ENCODE peak calls at places on chromosomes 7 and 10, in five cellular contexts. One of them, this sample, is unnamed.
A peak's percentile ranks its signal among the peaks of the same experiment; 100 is the strongest.

GRCh38 chr10:77023396-77023795 is 614.2 kb downstream of the KCNMA1 start:
- DNase-seq in esophagus squamous epithelium: no peak
- DNase-seq in transverse colon: no peak
- DNase-seq in AG10803: no peak
- DNase-seq in Panc1: no peak
- DNase-seq in this sample: no peak

GRCh38 chr7:98930464-98930863 is 52.1 kb downstream of the TRRAP start:
- DNase-seq in Panc1: no peak
- DNase-seq in AG10803: no peak
- DNase-seq in esophagus squamous epithelium: no peak
- DNase-seq in transverse colon: peak; percentile 33
- DNase-seq in this sample: no peak

GRCh38 chr10:96641396-96641795 is 54.6 kb upstream of the TM9SF3 start:
- DNase-seq in esophagus squamous epithelium: no peak
- DNase-seq in AG10803: no peak
- DNase-seq in Panc1: no peak
- DNase-seq in transverse colon: no peak
- DNase-seq in this sample: no peak

GRCh38 chr10:103758294-103758681 is 97.1 kb downstream of the SH3PXD2A start:
- DNase-seq in AG10803: peak; percentile 48
- DNase-seq in Panc1: peak; percentile 95
- DNase-seq in esophagus squamous epithelium: no peak
- DNase-seq in transverse colon: no peak
- DNase-seq in this sample: peak; percentile 53

GRCh38 chr10:36676321-36677169 is 448.9 kb upstream of the ANKRD30A start:
- DNase-seq in AG10803: peak; percentile 78
- DNase-seq in esophagus squamous epithelium: no peak
- DNase-seq in transverse colon: no peak
- DNase-seq in Panc1: no peak
- DNase-seq in this sample: peak; percentile 36

GRCh38 chr7:74475987-74476350 is 22.3 kb downstream of the GTF2IRD1 start:
- DNase-seq in transverse colon: no peak
- DNase-seq in esophagus squamous epithelium: no peak
- DNase-seq in Panc1: no peak
- DNase-seq in AG10803: no peak
- DNase-seq in this sample: no peak

GRCh38 chr10:95536017-95536416 is 25.2 kb downstream of the SORBS1 start:
- DNase-seq in transverse colon: peak; percentile 28
- DNase-seq in Panc1: no peak
- DNase-seq in AG10803: no peak
- DNase-seq in esophagus squamous epithelium: no peak
- DNase-seq in this sample: no peak

GRCh38 chr10:97827778-97828291 is 21.8 kb upstream of the GOLGA7B start:
- DNase-seq in Panc1: no peak
- DNase-seq in AG10803: peak; percentile 42
- DNase-seq in transverse colon: no peak
- DNase-seq in esophagus squamous epithelium: no peak
- DNase-seq in this sample: peak; percentile 59

GRCh38 chr7:10022957-10023356 is 950.7 kb upstream of the PHF14 start:
- DNase-seq in esophagus squamous epithelium: no peak
- DNase-seq in Panc1: no peak
- DNase-seq in transverse colon: no peak
- DNase-seq in AG10803: no peak
- DNase-seq in this sample: no peak

GRCh38 chr7:78769551-78770101 is 683.8 kb downstream of the MAGI2 start:
- DNase-seq in AG10803: no peak
- DNase-seq in Panc1: no peak
- DNase-seq in transverse colon: no peak
- DNase-seq in esophagus squamous epithelium: no peak
- DNase-seq in this sample: peak; percentile 47

GRCh38 chr10:118220346-118220745 is 121.8 kb downstream of the FAM204A start:
- DNase-seq in esophagus squamous epithelium: no peak
- DNase-seq in AG10803: peak; percentile 55
- DNase-seq in Panc1: no peak
- DNase-seq in transverse colon: no peak
- DNase-seq in this sample: no peak

GRCh38 chr7:140016540-140016939 is 46.2 kb downstream of the PARP12 start:
- DNase-seq in Panc1: no peak
- DNase-seq in AG10803: no peak
- DNase-seq in esophagus squamous epithelium: no peak
- DNase-seq in transverse colon: no peak
- DNase-seq in this sample: no peak

GRCh38 chr7:150356265-150356897 is 12.2 kb upstream of the REPIN1 start:
- DNase-seq in Panc1: no peak
- DNase-seq in transverse colon: no peak
- DNase-seq in esophagus squamous epithelium: no peak
- DNase-seq in AG10803: peak; percentile 25
- DNase-seq in this sample: no peak

GRCh38 chr7:147193476-147193875 is 1076.9 kb downstream of the CNTNAP2 start:
- DNase-seq in transverse colon: no peak
- DNase-seq in AG10803: no peak
- DNase-seq in esophagus squamous epithelium: no peak
- DNase-seq in Panc1: no peak
- DNase-seq in this sample: no peak

GRCh38 chr7:158239290-158239981 is 348.2 kb downstream of the PTPRN2 start:
- DNase-seq in Panc1: no peak
- DNase-seq in esophagus squamous epithelium: no peak
- DNase-seq in AG10803: no peak
- DNase-seq in transverse colon: peak; percentile 90
- DNase-seq in this sample: no peak

GRCh38 chr10:31051703-31052102 is 20.0 kb upstream of the ZNF438 start:
- DNase-seq in Panc1: no peak
- DNase-seq in transverse colon: no peak
- DNase-seq in esophagus squamous epithelium: no peak
- DNase-seq in AG10803: no peak
- DNase-seq in this sample: no peak

GRCh38 chr7:45643630-45644029 is 69.5 kb downstream of the ADCY1 start:
- DNase-seq in AG10803: no peak
- DNase-seq in transverse colon: no peak
- DNase-seq in Panc1: no peak
- DNase-seq in esophagus squamous epithelium: no peak
- DNase-seq in this sample: no peak

GRCh38 chr10:15744217-15744865 is 24.6 kb upstream of the ITGA8 start:
- DNase-seq in Panc1: peak; percentile 13
- DNase-seq in transverse colon: peak; percentile 48
- DNase-seq in esophagus squamous epithelium: no peak
- DNase-seq in AG10803: peak; percentile 46
- DNase-seq in this sample: peak; percentile 74

GRCh38 chr10:90986136-90986760 is 65.4 kb upstream of the ANKRD1 start:
- DNase-seq in esophagus squamous epithelium: no peak
- DNase-seq in transverse colon: no peak
- DNase-seq in Panc1: no peak
- DNase-seq in AG10803: no peak
- DNase-seq in this sample: no peak

GRCh38 chr7:65953890-65954289 is 28.1 kb downstream of the GUSB start:
- DNase-seq in Panc1: no peak
- DNase-seq in esophagus squamous epithelium: no peak
- DNase-seq in AG10803: no peak
- DNase-seq in transverse colon: no peak
- DNase-seq in this sample: no peak

DNA sequence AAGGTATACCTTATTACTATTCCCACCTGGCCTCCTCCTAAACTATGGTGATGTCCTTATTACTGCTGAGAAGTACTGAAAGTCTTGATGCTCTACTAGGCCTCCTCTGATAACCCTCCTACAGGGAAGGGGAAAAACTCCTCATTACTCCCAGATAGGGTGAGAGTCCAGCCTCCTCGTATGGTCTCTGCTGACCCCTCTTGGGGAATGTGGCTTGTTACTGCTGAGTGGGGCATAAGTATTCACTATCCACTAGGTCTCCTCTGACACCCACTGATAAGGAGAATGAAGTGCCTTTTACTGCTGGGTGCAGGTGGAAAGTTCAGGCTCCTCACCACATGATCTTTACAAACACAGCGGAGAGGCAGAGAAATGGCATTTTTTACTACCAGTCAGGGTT is 222.9 kb downstream of the CHRM2 start:
- DNase-seq in Panc1: no peak
- DNase-seq in transverse colon: no peak
- DNase-seq in AG10803: no peak
- DNase-seq in esophagus squamous epithelium: no peak
- DNase-seq in this sample: peak; percentile 19
- TF ChIP-seq CTCF in Panc1: peak; percentile 10
- TF ChIP-seq CTCF in transverse colon: no peak
- TF ChIP-seq CTCF in AG10803: peak; percentile 26
- TF ChIP-seq CTCF in esophagus squamous epithelium: no peak
- TF ChIP-seq CTCF in this sample: no peak

GRCh38 chr10:74000892-74001669 is 3.2 kb downstream of the VCL start:
- DNase-seq in AG10803: no peak
- DNase-seq in Panc1: no peak
- DNase-seq in transverse colon: no peak
- DNase-seq in esophagus squamous epithelium: no peak
- DNase-seq in this sample: no peak
- H3K4me3 ChIP-seq in AG10803: peak overlapping the region; percentile 98
- H3K4me3 ChIP-seq in Panc1: peak overlapping the region; percentile 95
- H3K4me3 ChIP-seq in transverse colon: no peak overlapping the region
- H3K4me3 ChIP-seq in esophagus squamous epithelium: peak overlapping the region; percentile 19
- H3K4me3 ChIP-seq in this sample: peak overlapping the region; percentile 99

GRCh38 chr7:128841961-128842673 is 11.9 kb downstream of the FLNC start:
- DNase-seq in Panc1: no peak
- DNase-seq in AG10803: peak; percentile 34
- DNase-seq in transverse colon: peak; percentile 53
- DNase-seq in esophagus squamous epithelium: no peak
- DNase-seq in this sample: peak; percentile 77
- TF ChIP-seq CTCF in Panc1: peak; percentile 90
- TF ChIP-seq CTCF in AG10803: peak; percentile 66
- TF ChIP-seq CTCF in transverse colon: peak; percentile 85
- TF ChIP-seq CTCF in esophagus squamous epithelium: peak; percentile 47
- TF ChIP-seq CTCF in this sample: peak; percentile 59

GRCh38 chr7:43650457-43651052 is 67.6 kb downstream of the STK17A start:
- DNase-seq in AG10803: peak; percentile 84
- DNase-seq in esophagus squamous epithelium: no peak
- DNase-seq in transverse colon: no peak
- DNase-seq in Panc1: no peak
- DNase-seq in this sample: peak; percentile 80
- H3K4me3 ChIP-seq in AG10803: no peak overlapping the region
- H3K4me3 ChIP-seq in esophagus squamous epithelium: no peak overlapping the region
- H3K4me3 ChIP-seq in transverse colon: no peak overlapping the region
- H3K4me3 ChIP-seq in Panc1: peak overlapping the region; percentile 12
- H3K4me3 ChIP-seq in this sample: no peak overlapping the region

DNA sequence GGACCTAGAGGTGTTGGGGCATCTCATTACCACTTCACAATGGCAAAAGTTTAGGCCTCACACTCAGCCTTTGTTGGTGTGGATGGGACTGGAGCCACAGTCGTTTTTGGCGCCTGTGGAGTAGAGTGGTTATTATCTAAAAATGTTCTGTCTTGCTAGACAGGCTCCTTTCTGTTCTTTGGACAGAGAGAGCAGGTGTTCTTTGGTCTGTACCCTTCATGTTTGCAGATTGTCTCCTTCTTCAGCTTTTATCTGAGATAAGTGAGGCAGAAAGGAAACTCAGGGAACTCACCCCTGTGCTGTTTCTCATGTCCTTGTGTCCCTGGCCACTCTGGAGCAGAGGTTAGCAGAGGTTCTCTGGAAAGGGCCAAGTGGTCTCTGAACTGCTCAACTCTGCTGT is 103.7 kb downstream of the CCNY start:
- DNase-seq in Panc1: no peak
- DNase-seq in transverse colon: no peak
- DNase-seq in esophagus squamous epithelium: no peak
- DNase-seq in AG10803: no peak
- DNase-seq in this sample: no peak
- TF ChIP-seq CTCF in Panc1: no peak
- TF ChIP-seq CTCF in transverse colon: no peak
- TF ChIP-seq CTCF in esophagus squamous epithelium: no peak
- TF ChIP-seq CTCF in AG10803: no peak
- TF ChIP-seq CTCF in this sample: no peak

GRCh38 chr7:106058925-106059324 is 53.2 kb downstream of the SYPL1 start:
- DNase-seq in transverse colon: no peak
- DNase-seq in AG10803: no peak
- DNase-seq in esophagus squamous epithelium: no peak
- DNase-seq in Panc1: no peak
- DNase-seq in this sample: no peak

GRCh38 chr7:106056513-106057203 is 55.5 kb downstream of the SYPL1 start:
- DNase-seq in Panc1: peak; percentile 60
- DNase-seq in AG10803: peak; percentile 71
- DNase-seq in transverse colon: peak; percentile 77
- DNase-seq in esophagus squamous epithelium: no peak
- DNase-seq in this sample: peak; percentile 57

GRCh38 chr7:106059556-106059955 is 52.6 kb downstream of the SYPL1 start:
- DNase-seq in Panc1: no peak
- DNase-seq in esophagus squamous epithelium: no peak
- DNase-seq in AG10803: no peak
- DNase-seq in transverse colon: no peak
- DNase-seq in this sample: no peak

GRCh38 chr7:106057204-106057961 is 54.7 kb downstream of the SYPL1 start:
- DNase-seq in transverse colon: no peak
- DNase-seq in Panc1: no peak
- DNase-seq in AG10803: no peak
- DNase-seq in esophagus squamous epithelium: no peak
- DNase-seq in this sample: no peak

GRCh38 chr7:106057962-106058901 is 53.9 kb downstream of the SYPL1 start:
- DNase-seq in esophagus squamous epithelium: peak; percentile 34
- DNase-seq in Panc1: no peak
- DNase-seq in transverse colon: peak; percentile 69
- DNase-seq in AG10803: peak; percentile 13
- DNase-seq in this sample: peak; percentile 63
- H3K4me3 ChIP-seq in esophagus squamous epithelium: no peak overlapping the region
- H3K4me3 ChIP-seq in Panc1: no peak overlapping the region
- H3K4me3 ChIP-seq in transverse colon: no peak overlapping the region
- H3K4me3 ChIP-seq in AG10803: no peak overlapping the region
- H3K4me3 ChIP-seq in this sample: no peak overlapping the region

GRCh38 chr7:134755422-134756022 is 23.9 kb upstream of the CALD1 start:
- DNase-seq in AG10803: peak; percentile 57
- DNase-seq in Panc1: no peak
- DNase-seq in esophagus squamous epithelium: no peak
- DNase-seq in transverse colon: no peak
- DNase-seq in this sample: peak; percentile 74
- TF ChIP-seq CTCF in AG10803: peak; percentile 82
- TF ChIP-seq CTCF in Panc1: peak; percentile 30
- TF ChIP-seq CTCF in esophagus squamous epithelium: peak; percentile 36
- TF ChIP-seq CTCF in transverse colon: peak; percentile 29
- TF ChIP-seq CTCF in this sample: peak; percentile 82